ENCODE peak calls at places on chromosomes 11 and 22, in six cellular contexts. One of them, this sample, is unnamed.

GRCh38 chr11:106986261-106986660 is 32.0 kb downstream of the GUCY1A2 start:
- DNase-seq in T-cell: no peak
- DNase-seq in skeletal muscle cell: no peak
- DNase-seq in OCI-LY7: no peak
- DNase-seq in mucosa of gallbladder: no peak
- DNase-seq in amniotic stem cell: peak; percentile 67
- DNase-seq in this sample: no peak

GRCh38 chr22:48492371-48493320 is 1335.0 kb downstream of the BRD1 start:
- DNase-seq in T-cell: no peak
- DNase-seq in skeletal muscle cell: peak; percentile 21
- DNase-seq in OCI-LY7: peak; percentile 74
- DNase-seq in mucosa of gallbladder: peak; percentile 62
- DNase-seq in amniotic stem cell: peak; percentile 27
- DNase-seq in this sample: peak; percentile 51

GRCh38 chr11:121489823-121490222 is 37.1 kb upstream of the SORL1-AS1 start:
- DNase-seq in T-cell: no peak
- DNase-seq in skeletal muscle cell: no peak
- DNase-seq in OCI-LY7: no peak
- DNase-seq in mucosa of gallbladder: no peak
- DNase-seq in amniotic stem cell: no peak
- DNase-seq in this sample: no peak

GRCh38 chr11:126995989-126996388 is 4.6 kb downstream of the KIRREL3 start:
- DNase-seq in T-cell: no peak
- DNase-seq in skeletal muscle cell: no peak
- DNase-seq in OCI-LY7: no peak
- DNase-seq in mucosa of gallbladder: no peak
- DNase-seq in amniotic stem cell: no peak
- DNase-seq in this sample: no peak

GRCh38 chr11:7098235-7098832 is 9.5 kb downstream of the RBMXL2 start:
- DNase-seq in T-cell: no peak
- DNase-seq in skeletal muscle cell: peak; percentile 1
- DNase-seq in OCI-LY7: peak; percentile 76
- DNase-seq in mucosa of gallbladder: no peak
- DNase-seq in amniotic stem cell: peak; percentile 14
- DNase-seq in this sample: peak; percentile 85

GRCh38 chr11:125465254-125465653 is 30.8 kb downstream of the FEZ1 start:
- DNase-seq in T-cell: no peak
- DNase-seq in skeletal muscle cell: no peak
- DNase-seq in OCI-LY7: no peak
- DNase-seq in mucosa of gallbladder: no peak
- DNase-seq in amniotic stem cell: no peak
- DNase-seq in this sample: no peak

GRCh38 chr11:73649206-73649605 is 2.8 kb downstream of the PLEKHB1 start:
- DNase-seq in T-cell: no peak
- DNase-seq in skeletal muscle cell: no peak
- DNase-seq in OCI-LY7: no peak
- DNase-seq in mucosa of gallbladder: no peak
- DNase-seq in amniotic stem cell: no peak
- DNase-seq in this sample: no peak

GRCh38 chr11:116808262-116809175 is 14.6 kb downstream of the APOA4 start:
- DNase-seq in T-cell: no peak
- DNase-seq in skeletal muscle cell: peak; percentile 36
- DNase-seq in OCI-LY7: no peak
- DNase-seq in mucosa of gallbladder: peak; percentile 82
- DNase-seq in amniotic stem cell: no peak
- DNase-seq in this sample: peak; percentile 45

GRCh38 chr11:62169935-62170334 is 20.1 kb upstream of the SCGB1D1 start:
- DNase-seq in T-cell: no peak
- DNase-seq in skeletal muscle cell: no peak
- DNase-seq in OCI-LY7: no peak
- DNase-seq in mucosa of gallbladder: no peak
- DNase-seq in amniotic stem cell: no peak
- DNase-seq in this sample: no peak